ENCODE peak calls at places on chromosomes 1 and 21, in four cellular contexts. S is GM12878, Y is HepG2, X is H1. B is an unnamed sample.

GRCh38 chr21:34022557-34023335 is 50.6 kb upstream of the MRPS6 start:
- DNase-seq in S (no peak), Y (no peak), X (no peak), B (peak)

GRCh38 chr1:231724876-231725647 is 98.5 kb downstream of the DISC1 start:
- DNase-seq in S (no peak), Y (peak), X (peak), B (peak)

GRCh38 chr1:208235983-208236761 is 8.0 kb downstream of the PLXNA2 start:
- DNase-seq in S (no peak), Y (peak), X (no peak), B (no peak)

GRCh38 chr1:59732219-59732955 is 82.4 kb upstream of the HOOK1 start:
- DNase-seq in S (no peak), Y (no peak), X (no peak), B (no peak)

GRCh38 chr21:27545754-27546349 is 579.0 kb upstream of the ADAMTS5 start:
- DNase-seq in S (no peak), Y (no peak), X (no peak), B (no peak)

GRCh38 chr21:45457161-45457831 is 52.3 kb downstream of the COL18A1 start:
- DNase-seq in S (no peak), Y (no peak), X (no peak), B (no peak)

GRCh38 chr1:66247415-66248208 is 286.3 kb upstream of the SGIP1 start:
- DNase-seq in S (no peak), Y (no peak), X (no peak), B (no peak)

GRCh38 chr1:13699510-13699909 is 478 bp upstream of the PRDM2 start:
- DNase-seq in S (no peak), Y (no peak), X (no peak), B (no peak)

GRCh38 chr1:182520746-182521145 is 68.3 kb downstream of the RNASEL start:
- DNase-seq in S (no peak), Y (no peak), X (no peak), B (no peak)

GRCh38 chr1:152107984-152108898 is 7.0 kb downstream of the TCHH start:
- DNase-seq in S (no peak), Y (no peak), X (no peak), B (peak)

GRCh38 chr1:10401281-10401680 is 2.4 kb downstream of the PGD start:
- DNase-seq in S (no peak), Y (peak), X (no peak), B (no peak)

GRCh38 chr1:206883876-206884275 is 13.4 kb upstream of the IL24 start:
- DNase-seq in S (no peak), Y (no peak), X (no peak), B (no peak)

GRCh38 chr21:17900990-17901385 is 81.8 kb upstream of the C21orf91 start:
- DNase-seq in S (no peak), Y (no peak), X (no peak), B (peak)

GRCh38 chr1:41713557-41714327 is 205.0 kb downstream of the HIVEP3 start:
- DNase-seq in S (no peak), Y (no peak), X (peak), B (peak)

GRCh38 chr1:51086496-51087271 is 15.3 kb upstream of the C1orf185 start:
- DNase-seq in S (no peak), Y (no peak), X (no peak), B (no peak)

GRCh38 chr1:45213892-45214291 is 7.5 kb upstream of the ZSWIM5 start:
- DNase-seq in S (no peak), Y (no peak), X (no peak), B (no peak)

GRCh38 chr1:228372183-228373003 is 34.2 kb downstream of the TRIM11 start:
- DNase-seq in S (no peak), Y (no peak), X (no peak), B (no peak)

GRCh38 chr1:209802780-209803152 is 3.2 kb downstream of the IRF6 start:
- DNase-seq in S (no peak), Y (no peak), X (no peak), B (no peak)

GRCh38 chr21:37829043-37829442 is 87.2 kb downstream of the KCNJ6 start:
- DNase-seq in S (no peak), Y (no peak), X (no peak), B (no peak)

GRCh38 chr1:38746966-38747600 is 112.5 kb downstream of the RRAGC start:
- DNase-seq in S (no peak), Y (no peak), X (no peak), B (no peak)

GRCh38 chr1:231786126-231786525 is 159.5 kb downstream of the DISC1 start:
- DNase-seq in S (no peak), Y (no peak), X (no peak), B (no peak)

GRCh38 chr21:34100789-34101188 is 27.4 kb downstream of the MRPS6 start:
- DNase-seq in S (no peak), Y (no peak), X (no peak), B (no peak)

GRCh38 chr1:12465126-12465525 is 152.9 kb downstream of the DHRS3 start:
- DNase-seq in S (no peak), Y (no peak), X (no peak), B (no peak)

GRCh38 chr1:113210248-113210647 is 137.2 kb downstream of the LRIG2 start:
- DNase-seq in S (no peak), Y (no peak), X (no peak), B (no peak)

GRCh38 chr1:29679828-29680558 is 443.7 kb downstream of the PTPRU start:
- DNase-seq in S (no peak), Y (no peak), X (no peak), B (no peak)

GRCh38 chr1:239943761-239944160 is 147.9 kb upstream of the FMN2 start:
- DNase-seq in S (no peak), Y (no peak), X (no peak), B (no peak)

GRCh38 chr1:164728719-164729118 is 169.7 kb downstream of the PBX1 start:
- DNase-seq in S (no peak), Y (no peak), X (no peak), B (no peak)

GRCh38 chr1:164731161-164731747 is 172.3 kb downstream of the PBX1 start:
- DNase-seq in S (no peak), Y (no peak), X (no peak), B (no peak)

GRCh38 chr1:164735315-164736052 is 176.5 kb downstream of the PBX1 start:
- DNase-seq in S (no peak), Y (no peak), X (no peak), B (no peak)

GRCh38 chr1:164733734-164734133 is 174.8 kb downstream of the PBX1 start:
- DNase-seq in S (no peak), Y (no peak), X (no peak), B (no peak)

DNA sequence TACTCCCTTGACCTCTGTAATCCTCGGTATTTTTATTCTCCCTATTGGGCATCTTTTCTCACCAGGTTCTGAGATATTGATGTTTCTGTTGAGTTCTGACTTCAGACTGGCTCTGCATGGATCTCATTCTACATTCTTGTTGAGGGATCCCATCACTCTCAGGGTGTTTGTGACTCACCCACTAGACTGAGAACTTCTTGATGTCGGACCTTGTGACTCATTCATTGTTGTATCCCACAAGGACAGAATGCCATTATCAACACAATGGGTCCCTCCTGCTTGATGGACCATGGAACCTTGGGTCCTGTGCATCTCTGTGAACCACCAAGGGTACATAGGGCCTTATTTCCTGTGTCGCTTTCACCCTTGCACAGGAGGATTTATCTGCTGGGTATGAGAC is 174.1 kb downstream of the PBX1 start:
- DNase-seq in S (no peak), Y (no peak), X (no peak), B (peak)
- TF ChIP-seq ZNF274 in S (no peak), Y (no peak), X (no peak), B (no peak)

GRCh38 chr1:111776397-111776796 is 20.7 kb downstream of the DDX20 start:
- DNase-seq in S (no peak), Y (no peak), X (no peak), B (no peak)
- TF ChIP-seq SUZ12 in S (no peak), Y (no peak), X (no peak), B (no peak)

GRCh38 chr1:55146781-55147180 is 68.4 kb downstream of the USP24 start:
- DNase-seq in S (no peak), Y (no peak), X (no peak), B (no peak)
- TF ChIP-seq ZNF274 in S (no peak), Y (no peak), X (no peak), B (no peak)

GRCh38 chr1:203084588-203085527 is 954 bp downstream of the MYOG start:
- DNase-seq in S (no peak), Y (peak), X (peak), B (peak)
- TF ChIP-seq SUZ12 in S (no peak), Y (no peak), X (no peak), B (no peak)

DNA sequence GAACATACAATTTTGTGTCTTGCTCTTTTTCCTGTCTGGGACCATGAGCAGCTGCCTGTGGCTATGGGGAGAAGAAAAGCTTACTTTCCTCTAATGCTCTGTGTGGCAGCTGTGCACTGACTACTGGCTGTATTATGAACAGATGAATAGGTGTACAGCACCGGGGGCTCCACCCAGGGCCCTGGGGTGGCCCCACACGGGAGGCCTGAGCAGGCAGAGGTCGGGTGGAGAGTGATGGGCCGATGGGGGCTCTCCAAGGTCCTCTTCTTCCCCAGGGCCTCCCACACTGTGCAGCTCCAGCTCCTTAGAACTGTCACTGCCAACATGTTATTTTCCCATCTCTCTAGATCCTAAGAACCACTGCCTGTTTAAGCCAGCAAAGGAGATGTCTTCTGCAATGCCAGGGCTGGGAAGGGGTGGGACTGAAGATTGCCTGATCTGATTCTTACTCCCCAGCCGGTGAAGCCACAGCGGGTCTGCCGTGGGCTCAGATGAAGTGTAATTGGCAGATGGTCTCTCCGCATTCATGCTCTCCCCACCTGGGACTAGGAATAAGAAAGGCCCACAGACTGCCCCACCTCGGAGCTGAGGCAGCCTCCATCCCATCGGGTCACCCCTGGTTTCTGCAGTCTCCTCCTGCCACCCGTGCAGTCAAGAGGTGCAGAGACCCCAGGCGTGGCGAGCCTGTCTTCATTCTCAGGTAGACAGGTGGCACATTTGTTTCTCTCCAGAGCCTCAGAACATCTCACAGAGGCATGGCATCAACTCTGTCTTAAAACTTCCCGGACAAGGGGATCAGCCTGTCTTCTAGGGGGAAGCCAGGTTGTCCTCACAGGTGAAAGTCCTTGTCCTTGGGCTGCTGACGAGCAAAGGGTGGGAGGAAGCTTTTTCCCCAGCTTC is 186.5 kb upstream of the GALNT2 start:
- DNase-seq in S (no peak), Y (no peak), X (no peak), B (no peak)
- TF ChIP-seq ZNF274 in S (no peak), Y (no peak), X (no peak), B (no peak)